ENCODE peak calls at places on chromosomes 11 and 22, in seven cellular contexts. U is neuronal stem cell, J is fibroblast of lung, T is kidney, H is GM23248, G is colonic mucosa, Y is endothelial cell of umbilical vein. F is an unnamed sample.

GRCh38 chr22:49774499-49775151 is 53.0 kb downstream of the BRD1 start:
- DNase-seq in U (no peak), J (no peak), T (peak), H (no peak), G (no peak), Y (no peak), F (no peak)

GRCh38 chr22:40418366-40419201 is 48.2 kb downstream of the SGSM3 start:
- DNase-seq in U (no peak), J (peak), T (peak), H (no peak), G (no peak), Y (no peak), F (no peak)

GRCh38 chr11:42827845-42828244 is 484.0 kb upstream of the API5 start:
- DNase-seq in U (no peak), J (no peak), T (no peak), H (no peak), G (no peak), Y (no peak), F (no peak)

GRCh38 chr22:26374645-26375044 is 54.4 kb upstream of the ASPHD2 start:
- DNase-seq in U (no peak), J (no peak), T (no peak), H (no peak), G (no peak), Y (no peak), F (no peak)

GRCh38 chr11:33733978-33734377 is 2.2 kb downstream of the CD59 start:
- DNase-seq in U (no peak), J (no peak), T (no peak), H (peak), G (no peak), Y (peak), F (no peak)

GRCh38 chr11:8828580-8829358 is 82.2 kb upstream of the AKIP1 start:
- DNase-seq in U (no peak), J (no peak), T (no peak), H (peak), G (no peak), Y (no peak), F (no peak)

GRCh38 chr11:32890843-32891656 is 1.6 kb upstream of the QSER1 start:
- DNase-seq in U (no peak), J (no peak), T (no peak), H (no peak), G (peak), Y (no peak), F (no peak)

GRCh38 chr11:106397787-106398355 is 320.4 kb downstream of the AASDHPPT start:
- DNase-seq in U (no peak), J (peak), T (no peak), H (peak), G (no peak), Y (no peak), F (no peak)

GRCh38 chr11:113906038-113906437 is 1.4 kb downstream of the HTR3B start:
- DNase-seq in U (peak), J (peak), T (no peak), H (peak), G (peak), Y (no peak), F (peak)

GRCh38 chr22:23113847-23114720 is 27.7 kb downstream of the RSPH14 start:
- DNase-seq in U (no peak), J (no peak), T (no peak), H (no peak), G (no peak), Y (no peak), F (no peak)

GRCh38 chr11:43447124-43447523 is 88.4 kb downstream of the TTC17 start:
- DNase-seq in U (no peak), J (no peak), T (no peak), H (no peak), G (no peak), Y (no peak), F (no peak)

GRCh38 chr11:110141812-110142211 is 48.6 kb downstream of the ZC3H12C start:
- DNase-seq in U (no peak), J (no peak), T (no peak), H (peak), G (no peak), Y (no peak), F (no peak)

GRCh38 chr11:123510579-123510905 is 80.5 kb downstream of the GRAMD1B start:
- DNase-seq in U (no peak), J (no peak), T (no peak), H (no peak), G (no peak), Y (no peak), F (no peak)

GRCh38 chr22:40176921-40177737 is 596 bp upstream of the TNRC6B start:
- DNase-seq in U (no peak), J (peak), T (peak), H (peak), G (peak), Y (peak), F (peak)

DNA sequence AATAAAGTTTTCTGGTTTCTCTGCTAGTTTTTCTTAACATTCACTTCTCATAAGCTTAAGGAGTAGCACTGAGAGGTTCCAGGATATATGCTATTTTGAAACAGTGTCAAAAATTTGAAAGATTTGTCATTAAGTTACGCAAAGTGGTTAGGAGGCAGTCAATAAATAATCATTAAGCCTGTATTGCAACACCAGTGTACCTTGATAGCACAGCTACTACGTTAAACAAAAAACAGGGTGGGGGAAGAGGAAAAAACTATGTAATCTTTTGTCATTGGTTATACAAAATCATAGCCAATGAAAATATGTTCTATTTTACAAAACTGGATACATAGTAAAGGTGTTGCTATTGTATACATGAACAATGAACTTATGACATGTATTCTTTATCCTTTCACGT is 30.4 kb upstream of the PITPNB start:
- DNase-seq in U (no peak), J (no peak), T (no peak), H (no peak), G (no peak), Y (no peak), F (no peak)
- H3K9ac ChIP-seq in U (no peak), J (no peak), T (no peak), H (no peak), G (no peak), Y (no peak), F (no peak)

GRCh38 chr22:28051091-28051786 is 132.2 kb upstream of the PITPNB start:
- DNase-seq in U (no peak), J (no peak), T (no peak), H (no peak), G (no peak), Y (peak), F (no peak)
- H3K9ac ChIP-seq in U (no peak), J (no peak), T (no peak), H (no peak), G (no peak), Y (no peak), F (no peak)

DNA sequence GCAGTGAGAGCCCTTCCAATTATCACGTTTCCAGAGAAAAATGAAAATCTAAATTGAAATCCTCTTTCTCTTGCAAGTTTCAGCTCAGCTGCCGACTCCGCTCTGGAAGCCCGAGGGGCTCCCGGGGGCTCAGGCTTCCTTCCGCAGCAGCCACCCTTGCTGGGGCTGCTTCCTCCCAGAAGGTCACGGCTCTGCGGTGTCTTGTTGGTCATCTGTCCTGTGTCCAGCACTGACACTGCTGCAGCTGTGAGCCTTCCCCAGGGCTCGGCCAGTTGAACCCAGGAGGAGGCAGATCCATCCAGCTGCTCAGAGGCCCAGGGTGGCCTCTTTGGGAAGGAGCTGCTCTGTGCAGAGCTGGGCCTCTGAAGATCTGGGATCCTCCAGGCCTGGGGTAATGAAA is 1337.2 kb downstream of the TBC1D22A start:
- DNase-seq in U (no peak), J (no peak), T (no peak), H (no peak), G (no peak), Y (no peak), F (no peak)
- H3K9ac ChIP-seq in U (no peak), J (no peak), T (no peak), H (no peak), G (no peak), Y (no peak), F (no peak)

DNA sequence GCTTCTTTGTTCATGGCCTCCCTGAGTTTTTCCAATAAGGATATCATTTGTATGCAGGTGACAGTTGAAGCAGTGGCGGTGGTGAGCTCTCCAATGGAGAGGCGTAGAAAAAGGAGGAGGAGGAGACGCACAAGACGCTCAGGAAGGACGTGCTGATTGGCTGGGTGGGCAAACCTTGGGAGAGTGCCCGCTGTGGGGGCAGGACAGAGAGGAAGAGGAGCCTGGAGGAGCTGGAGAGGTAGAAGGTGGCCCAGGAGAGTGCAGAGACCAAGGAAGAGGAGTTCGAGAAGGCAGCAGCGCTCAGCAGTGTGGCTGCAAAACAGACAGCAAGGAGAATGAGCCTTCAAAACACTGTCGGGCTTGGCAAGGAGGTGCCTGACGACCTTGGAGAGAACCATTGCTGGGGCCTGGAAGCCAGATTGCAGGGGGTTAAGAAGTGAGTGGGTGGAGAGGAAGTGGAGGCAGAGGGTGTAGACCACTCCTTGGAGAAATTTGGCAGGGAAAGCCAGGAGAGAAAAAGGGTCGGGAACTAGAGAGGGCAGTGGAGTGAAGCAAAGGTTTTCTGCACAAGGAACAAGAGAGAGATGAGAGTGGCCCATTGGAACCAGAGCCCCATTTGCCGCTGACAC is 7.5 kb downstream of the CLCF1 start:
- DNase-seq in U (no peak), J (no peak), T (no peak), H (no peak), G (peak), Y (no peak), F (no peak)
- H3K9ac ChIP-seq in U (no peak), J (no peak), T (no peak), H (peak), G (no peak), Y (no peak), F (no peak)

GRCh38 chr11:120532082-120532481 is 20.5 kb downstream of the GRIK4 start:
- DNase-seq in U (no peak), J (no peak), T (no peak), H (no peak), G (no peak), Y (no peak), F (no peak)
- H3K9ac ChIP-seq in U (no peak), J (no peak), T (no peak), H (peak), G (no peak), Y (no peak), F (no peak)

GRCh38 chr11:129423426-129423825 is 47.8 kb downstream of the BARX2 start:
- DNase-seq in U (no peak), J (no peak), T (no peak), H (no peak), G (no peak), Y (no peak), F (no peak)

GRCh38 chr11:129416080-129416820 is 40.6 kb downstream of the BARX2 start:
- DNase-seq in U (no peak), J (no peak), T (no peak), H (no peak), G (peak), Y (no peak), F (no peak)

GRCh38 chr11:129414144-129414876 is 38.7 kb downstream of the BARX2 start:
- DNase-seq in U (no peak), J (no peak), T (no peak), H (no peak), G (no peak), Y (no peak), F (no peak)

GRCh38 chr11:129417458-129417857 is 41.8 kb downstream of the BARX2 start:
- DNase-seq in U (no peak), J (no peak), T (no peak), H (no peak), G (no peak), Y (no peak), F (no peak)

GRCh38 chr11:129418039-129418438 is 42.4 kb downstream of the BARX2 start:
- DNase-seq in U (no peak), J (no peak), T (no peak), H (no peak), G (peak), Y (no peak), F (no peak)
- H3K9ac ChIP-seq in U (no peak), J (no peak), T (no peak), H (no peak), G (no peak), Y (no peak), F (no peak)

GRCh38 chr22:41914611-41915034 is 251 bp downstream of the SHISA8 start:
- DNase-seq in U (no peak), J (no peak), T (no peak), H (no peak), G (no peak), Y (no peak), F (no peak)
- H3K9ac ChIP-seq in U (no peak), J (no peak), T (no peak), H (no peak), G (no peak), Y (no peak), F (peak)

DNA sequence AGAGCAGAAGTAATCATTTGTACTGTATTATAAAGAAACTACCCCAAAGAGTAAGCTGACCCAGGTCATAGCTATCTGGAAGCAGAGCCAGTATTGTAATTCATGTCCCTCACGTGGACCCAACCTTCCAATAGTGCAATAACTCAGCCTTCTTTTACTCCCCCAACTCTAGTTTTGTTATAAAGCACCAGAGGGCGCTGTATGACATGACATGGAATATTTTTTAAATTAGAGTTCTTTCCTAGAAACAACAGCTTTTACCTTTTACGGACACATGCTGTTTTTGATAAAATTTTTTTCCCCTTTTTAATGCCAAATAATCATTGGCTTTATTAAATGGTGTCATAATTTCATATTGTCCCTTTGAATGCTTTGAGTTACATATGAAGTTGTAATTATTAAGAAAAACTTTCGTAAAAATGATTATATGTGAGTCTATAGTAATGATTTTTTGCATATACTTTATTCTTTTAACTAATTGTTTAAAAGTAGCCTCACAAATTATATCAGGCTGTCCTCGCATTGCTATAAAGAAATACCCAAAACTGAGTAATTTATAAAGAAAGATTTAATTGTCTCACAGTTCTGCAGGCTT is 76.9 kb downstream of the DKK3 start:
- DNase-seq in U (peak), J (peak), T (no peak), H (peak), G (no peak), Y (peak), F (peak)
- H3K9ac ChIP-seq in U (no peak), J (no peak), T (no peak), H (no peak), G (no peak), Y (no peak), F (no peak)

DNA sequence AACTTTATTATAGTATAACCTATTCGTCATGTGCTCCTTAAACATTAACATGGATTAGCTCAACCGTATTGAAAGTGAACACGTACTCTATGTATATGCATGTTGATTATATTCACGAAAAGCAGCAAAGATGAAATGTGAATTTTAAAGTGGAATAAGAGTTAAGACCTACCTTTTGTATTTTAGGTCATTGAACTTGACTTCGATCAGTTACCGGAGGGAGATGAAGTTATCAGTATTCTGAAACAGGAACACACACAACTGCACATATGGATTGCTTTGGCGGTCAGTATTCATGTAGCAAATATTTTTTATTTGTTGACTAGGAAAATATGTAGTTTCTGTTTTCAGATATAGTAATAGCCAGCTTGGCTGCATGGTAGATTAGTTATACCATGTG is 1.4 kb downstream of the CTR9 start:
- DNase-seq in U (no peak), J (no peak), T (no peak), H (no peak), G (no peak), Y (no peak), F (no peak)
- H3K9ac ChIP-seq in U (no peak), J (no peak), T (peak), H (peak), G (no peak), Y (no peak), F (no peak)